ENCODE peak calls at places on chromosomes 4 and X, in four cellular contexts. One of them, this sample, is unnamed.
A peak's percentile ranks its signal among the peaks of the same experiment; 100 is the strongest.

GRCh38 chrX:24154490-24155034 is 5.0 kb downstream of the ZFX start:
- DNase-seq in iris pigment epithelial cell: no peak
- DNase-seq in tibial artery: no peak
- DNase-seq in activated T-cell treated with anti-CD3 and anti-CD28 coated beads for 1 hour: no peak
- DNase-seq in this sample: no peak

GRCh38 chr4:147310312-147310711 is 170.6 kb upstream of the EDNRA start:
- DNase-seq in iris pigment epithelial cell: no peak
- DNase-seq in tibial artery: no peak
- DNase-seq in activated T-cell treated with anti-CD3 and anti-CD28 coated beads for 1 hour: no peak
- DNase-seq in this sample: no peak

GRCh38 chr4:26815199-26815598 is 45.4 kb upstream of the STIM2 start:
- DNase-seq in iris pigment epithelial cell: no peak
- DNase-seq in tibial artery: no peak
- DNase-seq in activated T-cell treated with anti-CD3 and anti-CD28 coated beads for 1 hour: no peak
- DNase-seq in this sample: no peak

GRCh38 chr4:150096625-150097024 is 18.4 kb downstream of the DCLK2 start:
- DNase-seq in iris pigment epithelial cell: no peak
- DNase-seq in tibial artery: no peak
- DNase-seq in activated T-cell treated with anti-CD3 and anti-CD28 coated beads for 1 hour: no peak
- DNase-seq in this sample: no peak

GRCh38 chrX:1941291-1941690 is 326.4 kb downstream of the ASMT start:
- DNase-seq in iris pigment epithelial cell: no peak
- DNase-seq in tibial artery: no peak
- DNase-seq in activated T-cell treated with anti-CD3 and anti-CD28 coated beads for 1 hour: no peak
- DNase-seq in this sample: no peak

GRCh38 chrX:51860679-51861078 is 32.7 kb upstream of the MAGED1 start:
- DNase-seq in iris pigment epithelial cell: peak; percentile 49
- DNase-seq in tibial artery: no peak
- DNase-seq in activated T-cell treated with anti-CD3 and anti-CD28 coated beads for 1 hour: no peak
- DNase-seq in this sample: no peak

GRCh38 chr4:119525771-119526712 is 102.6 kb downstream of the PDE5A start:
- DNase-seq in iris pigment epithelial cell: peak; percentile 43
- DNase-seq in tibial artery: no peak
- DNase-seq in activated T-cell treated with anti-CD3 and anti-CD28 coated beads for 1 hour: no peak
- DNase-seq in this sample: no peak

GRCh38 chrX:47172971-47173792 is 20.4 kb upstream of the UBA1 start:
- DNase-seq in iris pigment epithelial cell: no peak
- DNase-seq in tibial artery: no peak
- DNase-seq in activated T-cell treated with anti-CD3 and anti-CD28 coated beads for 1 hour: no peak
- DNase-seq in this sample: no peak

GRCh38 chr4:142809559-142809958 is 36.5 kb downstream of the INPP4B start:
- DNase-seq in iris pigment epithelial cell: no peak
- DNase-seq in tibial artery: no peak
- DNase-seq in activated T-cell treated with anti-CD3 and anti-CD28 coated beads for 1 hour: no peak
- DNase-seq in this sample: no peak

GRCh38 chrX:55813150-55813549 is 95.6 kb downstream of the RRAGB start:
- DNase-seq in iris pigment epithelial cell: no peak
- DNase-seq in tibial artery: no peak
- DNase-seq in activated T-cell treated with anti-CD3 and anti-CD28 coated beads for 1 hour: no peak
- DNase-seq in this sample: no peak

This sample was measured in central memory CD8-positive, alpha-beta T cell.